ENCODE peak calls at places on chromosome 1, in five cellular contexts. R is stimulated activated CD4-positive, alpha-beta T cell treated with anti-CD3 and anti-CD28 coated beads, TNF-alpha, amount 100 ng/mL, for 1 hour; S is lung; H is CD8-positive, alpha-beta memory T cell; I is caudate nucleus. A is an unnamed sample.

GRCh38 chr1:85148524-85149250 is 52.1 kb downstream of the SYDE2 start:
- DNase-seq in R (no peak), S (no peak), H (no peak), I (no peak), A (peak; percentile 78)

GRCh38 chr1:104648269-104648691 is 898.6 kb downstream of the AMY1C start:
- DNase-seq in R (no peak), S (no peak), H (no peak), I (no peak), A (no peak)

GRCh38 chr1:199931666-199932377 is 95.7 kb upstream of the NR5A2 start:
- DNase-seq in R (no peak), S (no peak), H (peak; percentile 23), I (no peak), A (no peak)

GRCh38 chr1:101996830-101997485 is at the start of gene OLFM3:
- DNase-seq in R (no peak), S (no peak), H (no peak), I (peak; percentile 19), A (no peak)

GRCh38 chr1:25049190-25049589 is 119.1 kb upstream of the RUNX3 start:
- DNase-seq in R (no peak), S (no peak), H (no peak), I (no peak), A (no peak)

GRCh38 chr1:42476605-42477004 is 13.5 kb downstream of the CCDC30 start:
- DNase-seq in R (no peak), S (no peak), H (no peak), I (no peak), A (no peak)

GRCh38 chr1:87778896-87779295 is 450.2 kb downstream of the LMO4 start:
- DNase-seq in R (no peak), S (no peak), H (no peak), I (no peak), A (no peak)

GRCh38 chr1:3983181-3983580 is 83.1 kb upstream of the C1orf174 start:
- DNase-seq in R (no peak), S (no peak), H (no peak), I (no peak), A (no peak)

GRCh38 chr1:28296401-28297220 is 32.2 kb upstream of the MED18 start:
- DNase-seq in R (no peak), S (no peak), H (no peak), I (no peak), A (no peak)

GRCh38 chr1:14943516-14943851 is 210.1 kb upstream of the TMEM51 start:
- DNase-seq in R (no peak), S (no peak), H (no peak), I (no peak), A (no peak)

GRCh38 chr1:224784606-224785328 is 144.7 kb upstream of the DNAH14 start:
- DNase-seq in R (no peak), S (no peak), H (no peak), I (no peak), A (no peak)

GRCh38 chr1:226495716-226496115 is 52.8 kb upstream of the STUM start:
- DNase-seq in R (no peak), S (no peak), H (no peak), I (no peak), A (no peak)

A was measured in T-helper 1 cell.